ENCODE peak calls at places on chromosomes 3 and 15, in eight cellular contexts. V is hepatocyte, G is NCI-H1092, J is Daoy, D is psoas muscle, Z is pulmonary artery endothelial cell, C is occipital lobe, E is NCI-H345. O is an unnamed sample.

GRCh38 chr3:66407281-66408218 is 93.3 kb downstream of the LRIG1 start:
- DNase-seq in V (peak), G (no peak), J (peak), D (peak), Z (no peak), C (no peak), E (peak), O (no peak)

GRCh38 chr15:38190501-38190900 is 62.1 kb upstream of the SPRED1 start:
- DNase-seq in V (no peak), G (no peak), J (no peak), D (no peak), Z (no peak), C (no peak), E (peak), O (no peak)

GRCh38 chr15:63880019-63880418 is 46.3 kb upstream of the HERC1 start:
- DNase-seq in V (no peak), G (no peak), J (no peak), D (no peak), Z (no peak), C (no peak), E (no peak), O (no peak)

GRCh38 chr15:90710436-90710835 is 6.7 kb upstream of the BLM start:
- DNase-seq in V (no peak), G (no peak), J (peak), D (no peak), Z (no peak), C (no peak), E (no peak), O (no peak)

GRCh38 chr3:121490161-121490560 is 55.6 kb downstream of the POLQ start:
- DNase-seq in V (no peak), G (no peak), J (no peak), D (no peak), Z (no peak), C (no peak), E (no peak), O (no peak)

GRCh38 chr3:45683417-45684326 is 5.5 kb upstream of the SACM1L start:
- DNase-seq in V (no peak), G (no peak), J (no peak), D (no peak), Z (no peak), C (no peak), E (no peak), O (no peak)

GRCh38 chr3:125077864-125078263 is 22.1 kb upstream of the HEG1 start:
- DNase-seq in V (no peak), G (no peak), J (no peak), D (no peak), Z (no peak), C (no peak), E (no peak), O (no peak)

GRCh38 chr3:32106929-32107362 is 526 bp downstream of the GPD1L start:
- DNase-seq in V (peak), G (no peak), J (no peak), D (peak), Z (no peak), C (no peak), E (no peak), O (no peak)

GRCh38 chr3:5037828-5038227 is 58.6 kb downstream of the BHLHE40 start:
- DNase-seq in V (no peak), G (no peak), J (no peak), D (no peak), Z (no peak), C (no peak), E (no peak), O (no peak)

GRCh38 chr3:20637729-20638128 is 451.7 kb upstream of the SGO1 start:
- DNase-seq in V (no peak), G (no peak), J (no peak), D (no peak), Z (no peak), C (no peak), E (no peak), O (no peak)

GRCh38 chr15:85730001-85730820 is 64.5 kb downstream of the KLHL25 start:
- DNase-seq in V (peak), G (peak), J (peak), D (no peak), Z (no peak), C (no peak), E (peak), O (peak)

GRCh38 chr3:146189519-146190173 is 28.7 kb upstream of the PLOD2 start:
- DNase-seq in V (peak), G (peak), J (peak), D (no peak), Z (peak), C (no peak), E (peak), O (no peak)

GRCh38 chr3:47482411-47482810 is 6.7 kb upstream of the SCAP start:
- DNase-seq in V (no peak), G (no peak), J (no peak), D (no peak), Z (no peak), C (no peak), E (no peak), O (no peak)

GRCh38 chr3:110026421-110026820 is 689.1 kb upstream of the DPPA4 start:
- DNase-seq in V (no peak), G (no peak), J (no peak), D (no peak), Z (no peak), C (no peak), E (no peak), O (no peak)

GRCh38 chr15:40776537-40777141 is 6.9 kb downstream of the C15orf62 start:
- DNase-seq in V (no peak), G (no peak), J (peak), D (peak), Z (no peak), C (no peak), E (no peak), O (no peak)

GRCh38 chr15:38374024-38374423 is 79.9 kb upstream of the FAM98B start:
- DNase-seq in V (no peak), G (no peak), J (no peak), D (no peak), Z (no peak), C (no peak), E (no peak), O (no peak)

GRCh38 chr3:155193868-155194267 is 99.6 kb downstream of the STRIT1 start:
- DNase-seq in V (no peak), G (no peak), J (no peak), D (no peak), Z (no peak), C (no peak), E (no peak), O (no peak)

GRCh38 chr15:51874751-51875644 is 45.5 kb downstream of the TMOD3 start:
- DNase-seq in V (peak), G (no peak), J (peak), D (no peak), Z (peak), C (no peak), E (no peak), O (peak)

GRCh38 chr15:42059661-42060476 is 34.5 kb downstream of the PLA2G4D start:
- DNase-seq in V (peak), G (peak), J (peak), D (peak), Z (no peak), C (no peak), E (peak), O (no peak)

GRCh38 chr15:63444607-63445006 is 59.8 kb upstream of the USP3 start:
- DNase-seq in V (no peak), G (no peak), J (no peak), D (no peak), Z (no peak), C (no peak), E (no peak), O (no peak)

GRCh38 chr15:36738817-36739216 is 159.4 kb downstream of the CDIN1 start:
- DNase-seq in V (no peak), G (no peak), J (no peak), D (no peak), Z (no peak), C (no peak), E (no peak), O (no peak)

GRCh38 chr3:11509175-11510000 is 134.3 kb downstream of the VGLL4 start:
- DNase-seq in V (peak), G (no peak), J (peak), D (peak), Z (peak), C (peak), E (peak), O (peak)

GRCh38 chr15:46685096-46685495 is 1032.2 kb upstream of the SEMA6D start:
- DNase-seq in V (no peak), G (no peak), J (no peak), D (no peak), Z (no peak), C (no peak), E (no peak), O (no peak)